ENCODE peak calls at places on chromosomes 16 and 17, in four cellular contexts. One of them, this sample, is unnamed.

GRCh38 chr16:67525176-67525860 is 3.3 kb upstream of the RIPOR1 start:
- DNase-seq in trophoblast cell: no peak
- DNase-seq in IMR-90: peak
- DNase-seq in mesendoderm: no peak
- DNase-seq in this sample: no peak

GRCh38 chr17:3512512-3513171 is 36.8 kb downstream of the ASPA start:
- DNase-seq in trophoblast cell: peak
- DNase-seq in IMR-90: peak
- DNase-seq in mesendoderm: peak
- DNase-seq in this sample: no peak

GRCh38 chr17:37019117-37019744 is 70.5 kb downstream of the AATF start:
- DNase-seq in trophoblast cell: no peak
- DNase-seq in IMR-90: no peak
- DNase-seq in mesendoderm: no peak
- DNase-seq in this sample: no peak

GRCh38 chr17:19346351-19347255 is 15.9 kb downstream of the B9D1 start:
- DNase-seq in trophoblast cell: no peak
- DNase-seq in IMR-90: peak
- DNase-seq in mesendoderm: no peak
- DNase-seq in this sample: no peak

GRCh38 chr17:45270828-45271418 is 9.0 kb upstream of the SPATA32 start:
- DNase-seq in trophoblast cell: no peak
- DNase-seq in IMR-90: no peak
- DNase-seq in mesendoderm: peak
- DNase-seq in this sample: no peak

GRCh38 chr16:84836234-84836647 is 16.5 kb downstream of the CRISPLD2 start:
- DNase-seq in trophoblast cell: peak
- DNase-seq in IMR-90: peak
- DNase-seq in mesendoderm: peak
- DNase-seq in this sample: peak

GRCh38 chr17:61532818-61533217 is 58.2 kb downstream of the NACA2 start:
- DNase-seq in trophoblast cell: no peak
- DNase-seq in IMR-90: no peak
- DNase-seq in mesendoderm: no peak
- DNase-seq in this sample: no peak

GRCh38 chr16:48629531-48629930 is 19.6 kb upstream of the N4BP1 start:
- DNase-seq in trophoblast cell: no peak
- DNase-seq in IMR-90: no peak
- DNase-seq in mesendoderm: no peak
- DNase-seq in this sample: no peak

GRCh38 chr17:59493867-59494266 is 71.5 kb upstream of the DHX40 start:
- DNase-seq in trophoblast cell: peak
- DNase-seq in IMR-90: no peak
- DNase-seq in mesendoderm: peak
- DNase-seq in this sample: no peak

GRCh38 chr17:81641825-81642489 is 5.0 kb downstream of the TSPAN10 start:
- DNase-seq in trophoblast cell: peak
- DNase-seq in IMR-90: peak
- DNase-seq in mesendoderm: peak
- DNase-seq in this sample: no peak

GRCh38 chr17:76007850-76008165 is 7.2 kb downstream of the CDK3 start:
- DNase-seq in trophoblast cell: no peak
- DNase-seq in IMR-90: no peak
- DNase-seq in mesendoderm: no peak
- DNase-seq in this sample: no peak
- H2BK5ac ChIP-seq in trophoblast cell: no peak
- H2BK5ac ChIP-seq in IMR-90: no peak
- H2BK5ac ChIP-seq in mesendoderm: no peak
- H2BK5ac ChIP-seq in this sample: no peak

GRCh38 chr16:88880226-88881051 is 14.0 kb upstream of the PABPN1L start:
- DNase-seq in trophoblast cell: no peak
- DNase-seq in IMR-90: no peak
- DNase-seq in mesendoderm: no peak
- DNase-seq in this sample: no peak

GRCh38 chr16:88883117-88883895 is 16.8 kb upstream of the PABPN1L start:
- DNase-seq in trophoblast cell: no peak
- DNase-seq in IMR-90: no peak
- DNase-seq in mesendoderm: no peak
- DNase-seq in this sample: no peak

GRCh38 chr16:88882358-88883030 is 16.0 kb upstream of the PABPN1L start:
- DNase-seq in trophoblast cell: no peak
- DNase-seq in IMR-90: no peak
- DNase-seq in mesendoderm: no peak
- DNase-seq in this sample: no peak

GRCh38 chr16:88881090-88881580 is 14.7 kb upstream of the PABPN1L start:
- DNase-seq in trophoblast cell: no peak
- DNase-seq in IMR-90: no peak
- DNase-seq in mesendoderm: peak
- DNase-seq in this sample: no peak

GRCh38 chr16:88881675-88882357 is 15.4 kb upstream of the PABPN1L start:
- DNase-seq in trophoblast cell: no peak
- DNase-seq in IMR-90: no peak
- DNase-seq in mesendoderm: no peak
- DNase-seq in this sample: no peak
- H2BK5ac ChIP-seq in trophoblast cell: no peak
- H2BK5ac ChIP-seq in IMR-90: no peak
- H2BK5ac ChIP-seq in mesendoderm: no peak
- H2BK5ac ChIP-seq in this sample: peak

GRCh38 chr16:13307861-13308260 is 406.5 kb downstream of the SHISA9 start:
- DNase-seq in trophoblast cell: no peak
- DNase-seq in IMR-90: no peak
- DNase-seq in mesendoderm: no peak
- DNase-seq in this sample: no peak
- H2BK5ac ChIP-seq in trophoblast cell: no peak
- H2BK5ac ChIP-seq in IMR-90: no peak
- H2BK5ac ChIP-seq in mesendoderm: no peak
- H2BK5ac ChIP-seq in this sample: no peak

GRCh38 chr16:51261919-51262318 is 110.8 kb upstream of the SALL1 start:
- DNase-seq in trophoblast cell: no peak
- DNase-seq in IMR-90: no peak
- DNase-seq in mesendoderm: no peak
- DNase-seq in this sample: no peak

GRCh38 chr16:51268237-51268636 is 117.2 kb upstream of the SALL1 start:
- DNase-seq in trophoblast cell: no peak
- DNase-seq in IMR-90: no peak
- DNase-seq in mesendoderm: no peak
- DNase-seq in this sample: no peak

GRCh38 chr16:51271156-51271555 is 120.1 kb upstream of the SALL1 start:
- DNase-seq in trophoblast cell: no peak
- DNase-seq in IMR-90: no peak
- DNase-seq in mesendoderm: no peak
- DNase-seq in this sample: no peak

GRCh38 chr16:51262428-51262827 is 111.4 kb upstream of the SALL1 start:
- DNase-seq in trophoblast cell: no peak
- DNase-seq in IMR-90: no peak
- DNase-seq in mesendoderm: no peak
- DNase-seq in this sample: no peak

GRCh38 chr16:51267676-51268075 is 116.6 kb upstream of the SALL1 start:
- DNase-seq in trophoblast cell: no peak
- DNase-seq in IMR-90: no peak
- DNase-seq in mesendoderm: no peak
- DNase-seq in this sample: no peak
- H2BK5ac ChIP-seq in trophoblast cell: no peak
- H2BK5ac ChIP-seq in IMR-90: no peak
- H2BK5ac ChIP-seq in mesendoderm: no peak
- H2BK5ac ChIP-seq in this sample: no peak

DNA sequence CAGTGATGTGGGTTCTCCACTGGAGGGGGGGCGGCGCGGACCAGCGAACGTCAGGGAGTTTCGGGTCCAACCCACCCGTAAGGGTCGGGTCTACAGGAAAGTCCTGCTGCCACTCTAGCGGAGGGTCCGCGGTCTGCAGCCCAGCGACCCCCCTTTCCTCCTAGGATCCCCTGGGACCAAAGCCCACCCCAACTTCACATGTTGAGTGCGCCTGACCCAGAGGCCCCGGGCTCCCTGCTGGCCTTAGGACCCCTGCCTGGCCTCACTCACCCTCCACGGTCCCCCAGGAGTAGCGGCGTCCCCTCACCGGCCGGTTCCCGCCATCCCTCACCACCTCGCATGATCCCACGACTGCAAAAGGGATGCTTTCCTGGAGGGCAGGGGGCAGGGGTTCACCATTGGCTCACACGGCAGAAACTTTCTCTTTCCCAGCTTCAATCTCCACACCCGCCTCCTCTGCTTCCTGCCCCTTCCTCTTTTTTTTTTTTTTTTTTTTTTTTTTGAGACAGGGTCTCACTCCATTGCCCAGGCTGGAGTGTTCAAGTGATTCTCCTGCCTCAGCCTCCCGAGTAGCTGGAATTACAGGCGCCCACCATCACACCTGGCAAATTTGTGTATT is 3.1 kb downstream of the SEPTIN1 start:
- DNase-seq in trophoblast cell: no peak
- DNase-seq in IMR-90: no peak
- DNase-seq in mesendoderm: no peak
- DNase-seq in this sample: no peak
- H2BK5ac ChIP-seq in trophoblast cell: peak
- H2BK5ac ChIP-seq in IMR-90: peak
- H2BK5ac ChIP-seq in mesendoderm: no peak
- H2BK5ac ChIP-seq in this sample: peak

DNA sequence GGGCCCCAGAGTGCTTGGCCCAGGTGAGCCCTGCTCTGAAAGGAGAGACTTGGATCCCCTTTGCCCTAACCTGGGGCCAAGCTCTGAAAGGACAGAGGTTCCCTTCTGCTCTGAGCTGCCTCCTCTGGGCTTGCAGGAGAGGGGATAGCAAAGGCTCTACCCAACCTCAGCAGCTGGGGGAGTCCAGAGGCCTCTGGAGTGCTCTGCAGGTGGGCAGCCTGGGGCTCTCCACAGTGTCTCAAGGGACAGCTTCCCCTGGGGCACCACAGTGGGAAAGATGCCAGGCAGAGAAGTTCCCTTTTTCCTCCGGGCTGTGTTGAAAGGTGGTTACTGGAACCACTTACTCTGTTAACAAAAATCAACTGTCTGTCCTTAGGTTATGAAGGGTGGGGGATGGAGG is 48.2 kb upstream of the MGAT5B start:
- DNase-seq in trophoblast cell: no peak
- DNase-seq in IMR-90: no peak
- DNase-seq in mesendoderm: peak
- DNase-seq in this sample: no peak
- H2BK5ac ChIP-seq in trophoblast cell: no peak
- H2BK5ac ChIP-seq in IMR-90: no peak
- H2BK5ac ChIP-seq in mesendoderm: no peak
- H2BK5ac ChIP-seq in this sample: no peak

GRCh38 chr17:65457635-65458257 is 103.7 kb downstream of the AXIN2 start:
- DNase-seq in trophoblast cell: no peak
- DNase-seq in IMR-90: no peak
- DNase-seq in mesendoderm: no peak
- DNase-seq in this sample: no peak

GRCh38 chr17:65463242-65463641 is 98.2 kb downstream of the AXIN2 start:
- DNase-seq in trophoblast cell: peak
- DNase-seq in IMR-90: peak
- DNase-seq in mesendoderm: no peak
- DNase-seq in this sample: no peak

GRCh38 chr17:65457183-65457582 is 104.3 kb downstream of the AXIN2 start:
- DNase-seq in trophoblast cell: no peak
- DNase-seq in IMR-90: no peak
- DNase-seq in mesendoderm: no peak
- DNase-seq in this sample: no peak

GRCh38 chr17:65456368-65457151 is 104.9 kb downstream of the AXIN2 start:
- DNase-seq in trophoblast cell: no peak
- DNase-seq in IMR-90: no peak
- DNase-seq in mesendoderm: no peak
- DNase-seq in this sample: no peak

DNA sequence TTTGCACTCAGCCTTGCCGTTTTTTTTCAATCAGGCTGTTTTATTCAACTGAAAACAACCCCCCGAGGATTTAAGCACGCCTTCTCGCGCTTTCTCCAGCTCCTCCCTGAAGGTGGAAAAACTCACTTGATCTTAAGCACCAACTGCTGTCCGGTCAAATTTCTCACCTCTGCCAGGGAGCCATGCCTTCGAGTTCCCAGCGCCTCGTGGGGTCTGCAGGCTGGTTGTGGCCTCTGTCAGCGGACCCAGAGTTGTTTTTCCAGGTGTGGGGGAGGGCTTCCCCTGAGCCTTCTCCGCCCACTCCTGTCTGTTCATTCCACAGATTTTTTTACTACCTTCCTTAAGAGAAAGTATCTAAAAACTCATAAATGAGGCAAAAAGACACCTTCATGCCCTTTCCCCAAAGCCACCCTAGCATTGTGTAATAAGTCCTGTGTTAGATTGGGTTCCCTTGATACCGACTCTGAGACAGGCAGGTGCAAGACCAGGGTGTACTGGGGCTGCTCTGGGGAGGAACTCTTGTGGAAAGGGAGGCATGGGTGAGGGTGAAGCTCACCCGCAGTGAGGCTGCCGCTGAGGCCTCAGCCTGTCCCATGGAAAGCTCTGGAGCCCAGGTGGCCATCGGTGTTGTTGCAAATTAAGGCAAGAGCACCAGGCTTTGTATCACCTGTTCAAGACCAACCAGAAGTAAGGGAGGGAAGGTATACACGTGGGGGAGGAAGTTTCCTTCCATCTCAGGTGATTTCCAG is 101.6 kb downstream of the AXIN2 start:
- DNase-seq in trophoblast cell: peak
- DNase-seq in IMR-90: no peak
- DNase-seq in mesendoderm: no peak
- DNase-seq in this sample: no peak
- H2BK5ac ChIP-seq in trophoblast cell: peak
- H2BK5ac ChIP-seq in IMR-90: no peak
- H2BK5ac ChIP-seq in mesendoderm: no peak
- H2BK5ac ChIP-seq in this sample: peak

GRCh38 chr17:17180741-17181525 is 25.2 kb downstream of the PLD6 start:
- DNase-seq in trophoblast cell: no peak
- DNase-seq in IMR-90: no peak
- DNase-seq in mesendoderm: no peak
- DNase-seq in this sample: no peak

GRCh38 chr17:17180141-17180603 is 26.0 kb downstream of the PLD6 start:
- DNase-seq in trophoblast cell: no peak
- DNase-seq in IMR-90: no peak
- DNase-seq in mesendoderm: no peak
- DNase-seq in this sample: no peak

GRCh38 chr17:17183744-17184143 is 22.4 kb downstream of the PLD6 start:
- DNase-seq in trophoblast cell: no peak
- DNase-seq in IMR-90: no peak
- DNase-seq in mesendoderm: no peak
- DNase-seq in this sample: no peak

GRCh38 chr17:17181666-17182600 is 24.2 kb downstream of the PLD6 start:
- DNase-seq in trophoblast cell: no peak
- DNase-seq in IMR-90: no peak
- DNase-seq in mesendoderm: no peak
- DNase-seq in this sample: no peak

DNA sequence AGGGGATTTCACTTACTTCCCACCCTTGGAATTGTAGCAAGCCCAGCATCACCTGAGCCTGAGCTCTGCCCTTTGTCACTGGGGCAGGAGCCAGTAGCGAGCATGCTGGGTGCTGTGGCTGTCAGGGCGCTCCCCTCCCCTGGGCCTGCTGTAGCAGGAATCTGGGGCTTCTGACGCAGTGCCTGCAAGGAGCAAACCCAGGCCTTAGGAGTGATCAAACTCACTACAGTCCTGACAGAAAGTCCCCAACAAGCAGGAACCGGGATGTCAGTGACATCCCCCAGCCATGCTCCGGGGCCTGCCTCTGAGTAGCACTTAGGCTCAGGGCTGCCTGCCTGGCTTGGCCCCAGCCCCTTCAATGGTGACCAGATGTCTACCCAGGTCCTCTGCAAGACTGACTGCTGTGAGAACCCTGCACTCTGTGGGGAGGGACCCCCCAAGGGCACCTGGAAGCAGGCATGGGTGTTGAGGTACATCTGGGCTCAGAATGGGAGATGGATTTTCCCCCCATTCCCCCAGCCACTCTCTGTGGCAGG is 23.5 kb downstream of the PLD6 start:
- DNase-seq in trophoblast cell: no peak
- DNase-seq in IMR-90: no peak
- DNase-seq in mesendoderm: no peak
- DNase-seq in this sample: no peak
- H2BK5ac ChIP-seq in trophoblast cell: no peak
- H2BK5ac ChIP-seq in IMR-90: no peak
- H2BK5ac ChIP-seq in mesendoderm: no peak
- H2BK5ac ChIP-seq in this sample: no peak